ENCODE peak calls at places on chromosomes 5 and 9, in ten cellular contexts. G, R, P, V, L, B, M, A, X and C are unnamed samples.

GRCh38 chr5:95543017-95543705 is 11.6 kb downstream of the SKIC3 start:
- DNase-seq in G (no peak), R (no peak), P (peak; percentile 28), V (no peak), L (no peak), B (no peak), M (no peak), A (no peak), X (no peak), C (no peak)

GRCh38 chr9:87883990-87884389 is 1.3 kb downstream of the SPATA31E1 start:
- DNase-seq in G (no peak), R (peak; percentile 46), P (no peak), V (no peak), L (no peak), B (no peak), M (no peak), A (no peak), X (no peak), C (no peak)

GRCh38 chr5:35129276-35129675 is 81.5 kb upstream of the AGXT2 start:
- DNase-seq in G (no peak), R (no peak), P (no peak), V (no peak), L (no peak), B (no peak), M (no peak), A (no peak), X (no peak), C (no peak)

GRCh38 chr5:135885031-135885430 is 10.6 kb downstream of the IL9 start:
- DNase-seq in G (no peak), R (no peak), P (no peak), V (no peak), L (no peak), B (no peak), M (no peak), A (no peak), X (no peak), C (no peak)

GRCh38 chr5:115309751-115310370 is 13.4 kb upstream of the CCDC112 start:
- DNase-seq in G (no peak), R (no peak), P (no peak), V (no peak), L (peak; percentile 69), B (peak; percentile 38), M (no peak), A (no peak), X (no peak), C (no peak)

GRCh38 chr5:176364765-176365662 is at the start of gene ARL10:
- DNase-seq in G (peak; percentile 41), R (peak; percentile 91), P (no peak), V (no peak), L (peak; percentile 48), B (no peak), M (no peak), A (peak; percentile 69), X (no peak), C (no peak)

GRCh38 chr9:68717554-68718453 is 12.8 kb downstream of the PIP5K1B start:
- DNase-seq in G (no peak), R (no peak), P (no peak), V (no peak), L (no peak), B (no peak), M (no peak), A (no peak), X (no peak), C (no peak)

GRCh38 chr9:88280816-88281382 is 107.3 kb upstream of the SPIN1 start:
- DNase-seq in G (no peak), R (peak; percentile 34), P (no peak), V (no peak), L (no peak), B (no peak), M (no peak), A (no peak), X (no peak), C (no peak)

GRCh38 chr5:132608107-132608506 is 49.9 kb upstream of the IL13 start:
- DNase-seq in G (no peak), R (peak; percentile 39), P (no peak), V (no peak), L (no peak), B (no peak), M (no peak), A (no peak), X (no peak), C (no peak)

DNA sequence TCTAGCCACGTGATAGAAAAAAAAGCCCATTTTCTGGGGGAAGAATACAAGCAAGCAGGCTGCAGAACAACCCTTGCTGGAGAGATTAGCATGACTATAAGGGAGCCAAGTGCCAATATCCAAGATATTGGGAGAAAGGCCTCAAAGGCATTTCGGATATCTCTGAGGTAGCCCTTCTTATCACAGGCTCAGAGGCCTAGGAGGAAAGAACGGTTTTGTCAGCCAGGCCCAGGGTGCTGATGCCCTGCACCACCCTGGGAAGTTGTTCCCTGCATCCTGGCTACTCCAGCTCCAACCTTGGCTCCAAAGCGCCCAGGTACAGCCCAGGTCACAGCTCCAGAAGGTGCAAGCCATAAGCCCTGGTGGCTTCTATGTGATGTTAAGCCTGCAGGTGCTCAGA is 66.4 kb downstream of the C9orf153 start:
- DNase-seq in G (no peak), R (no peak), P (no peak), V (no peak), L (no peak), B (no peak), M (no peak), A (no peak), X (no peak), C (no peak)
- TF ChIP-seq POLR2AphosphoS5 in G (no peak), R (no peak), P (no peak), V (no peak), L (no peak), B (no peak), M (no peak), A (no peak), X (no peak), C (no peak)

GRCh38 chr5:151449288-151449687 is 1.9 kb downstream of the SLC36A1 start:
- DNase-seq in G (no peak), R (peak; percentile 48), P (no peak), V (no peak), L (no peak), B (no peak), M (no peak), A (no peak), X (no peak), C (no peak)

GRCh38 chr5:151449836-151450235 is 2.4 kb downstream of the SLC36A1 start:
- DNase-seq in G (no peak), R (no peak), P (no peak), V (no peak), L (no peak), B (no peak), M (no peak), A (no peak), X (no peak), C (no peak)

GRCh38 chr5:151450605-151451004 is 3.2 kb downstream of the SLC36A1 start:
- DNase-seq in G (no peak), R (no peak), P (no peak), V (no peak), L (no peak), B (no peak), M (no peak), A (no peak), X (no peak), C (no peak)

GRCh38 chr5:151448038-151448985 is 909 bp downstream of the SLC36A1 start:
- DNase-seq in G (peak; percentile 47), R (no peak), P (no peak), V (no peak), L (peak; percentile 44), B (no peak), M (no peak), A (no peak), X (peak; percentile 43), C (peak; percentile 38)

GRCh38 chr5:151447174-151448037 is at the start of gene SLC36A1:
- DNase-seq in G (peak; percentile 96), R (peak; percentile 93), P (peak; percentile 68), V (peak; percentile 89), L (peak; percentile 89), B (peak; percentile 80), M (peak; percentile 90), A (peak; percentile 77), X (peak; percentile 96), C (peak; percentile 97)
- TF ChIP-seq POLR2AphosphoS5 in G (peak; percentile 81), R (peak; percentile 52), P (peak; percentile 69), V (peak; percentile 53), L (peak; percentile 69), B (peak; percentile 71), M (peak; percentile 79), A (peak; percentile 76), X (peak; percentile 91), C (peak; percentile 76)

GRCh38 chr9:129497064-129497836 is 123.7 kb downstream of the C9orf50 start:
- DNase-seq in G (no peak), R (peak; percentile 87), P (no peak), V (no peak), L (peak; percentile 15), B (no peak), M (peak; percentile 60), A (no peak), X (no peak), C (peak; percentile 78)
- TF ChIP-seq POLR2AphosphoS5 in G (no peak), R (peak; percentile 62), P (no peak), V (no peak), L (no peak), B (no peak), M (no peak), A (no peak), X (no peak), C (no peak)

GRCh38 chr9:124661184-124661755 is 109.8 kb downstream of the NR6A1 start:
- DNase-seq in G (no peak), R (no peak), P (no peak), V (no peak), L (peak; percentile 17), B (no peak), M (no peak), A (no peak), X (no peak), C (no peak)

GRCh38 chr9:124658165-124659017 is 112.7 kb downstream of the NR6A1 start:
- DNase-seq in G (peak; percentile 62), R (peak; percentile 76), P (peak; percentile 93), V (peak; percentile 72), L (peak; percentile 95), B (no peak), M (no peak), A (peak; percentile 26), X (peak; percentile 59), C (no peak)

GRCh38 chr9:124660341-124660801 is 110.7 kb downstream of the NR6A1 start:
- DNase-seq in G (peak; percentile 11), R (peak; percentile 22), P (peak; percentile 60), V (peak; percentile 16), L (peak; percentile 87), B (no peak), M (no peak), A (no peak), X (no peak), C (no peak)

GRCh38 chr9:124657526-124657925 is 113.6 kb downstream of the NR6A1 start:
- DNase-seq in G (no peak), R (no peak), P (no peak), V (no peak), L (no peak), B (no peak), M (no peak), A (no peak), X (no peak), C (no peak)

GRCh38 chr9:124659099-124659659 is 111.9 kb downstream of the NR6A1 start:
- DNase-seq in G (peak; percentile 66), R (peak; percentile 71), P (peak; percentile 81), V (peak; percentile 66), L (peak; percentile 89), B (no peak), M (peak; percentile 64), A (peak; percentile 15), X (peak; percentile 53), C (peak; percentile 82)
- TF ChIP-seq POLR2AphosphoS5 in G (peak; percentile 23), R (peak; percentile 91), P (peak; percentile 94), V (peak; percentile 62), L (peak; percentile 79), B (no peak), M (peak; percentile 37), A (peak; percentile 52), X (peak; percentile 25), C (peak; percentile 32)